ENCODE peak calls at places on chromosomes 16 and 17, in ten cellular contexts. Z, Q, K, X, T, F, O, M, H and U are unnamed samples.

GRCh38 chr16:10333321-10334032 is 52.4 kb upstream of the ATF7IP2 start:
- DNase-seq in Z (no peak), Q (no peak), K (no peak), X (no peak), T (no peak), F (no peak), O (no peak), M (no peak), H (no peak), U (no peak)

GRCh38 chr17:39746145-39746461 is 8.4 kb downstream of the GRB7 start:
- DNase-seq in Z (no peak), Q (no peak), K (no peak), X (no peak), T (no peak), F (no peak), O (no peak), M (no peak), H (no peak), U (no peak)

GRCh38 chr17:50199651-50200446 is 1.6 kb downstream of the COL1A1 start:
- DNase-seq in Z (peak), Q (no peak), K (peak), X (no peak), T (peak), F (peak), O (peak), M (peak), H (peak), U (peak)

GRCh38 chr17:37610971-37611370 is 1.8 kb upstream of the SYNRG start:
- DNase-seq in Z (no peak), Q (no peak), K (no peak), X (no peak), T (no peak), F (no peak), O (no peak), M (no peak), H (no peak), U (no peak)

GRCh38 chr17:77770331-77771105 is 188.0 kb upstream of the TNRC6C start:
- DNase-seq in Z (peak), Q (peak), K (no peak), X (no peak), T (no peak), F (peak), O (no peak), M (no peak), H (no peak), U (no peak)

GRCh38 chr17:79931517-79932309 is 92.5 kb upstream of the CBX4 start:
- DNase-seq in Z (peak), Q (no peak), K (peak), X (no peak), T (no peak), F (peak), O (peak), M (no peak), H (no peak), U (no peak)

GRCh38 chr16:71882505-71883192 is 1.3 kb downstream of the ZNF821 start:
- DNase-seq in Z (peak), Q (no peak), K (peak), X (no peak), T (peak), F (peak), O (peak), M (peak), H (no peak), U (peak)

GRCh38 chr17:44607836-44608690 is 48.2 kb upstream of the MEIOC start:
- DNase-seq in Z (peak), Q (peak), K (no peak), X (peak), T (peak), F (peak), O (no peak), M (no peak), H (no peak), U (peak)

GRCh38 chr16:70550082-70550481 is 26.5 kb downstream of the SF3B3 start:
- DNase-seq in Z (no peak), Q (no peak), K (no peak), X (no peak), T (no peak), F (no peak), O (no peak), M (no peak), H (no peak), U (no peak)

GRCh38 chr16:86565181-86565631 is 1.4 kb upstream of the FOXC2 start:
- DNase-seq in Z (peak), Q (no peak), K (no peak), X (no peak), T (no peak), F (no peak), O (no peak), M (no peak), H (no peak), U (no peak)

GRCh38 chr17:77119668-77120301 is 21.0 kb upstream of the SEC14L1 start:
- DNase-seq in Z (no peak), Q (no peak), K (no peak), X (no peak), T (no peak), F (no peak), O (no peak), M (no peak), H (no peak), U (no peak)